ENCODE peak calls at places on chromosomes 1 and 21, in four cellular contexts. One of them, this sample, is unnamed.

GRCh38 chr1:23177438-23178380 is 9.1 kb upstream of the LUZP1 start:
- DNase-seq in left lung: peak; percentile 87
- DNase-seq in AG04450: no peak
- DNase-seq in endothelial cell: peak; percentile 94
- DNase-seq in this sample: no peak

GRCh38 chr1:202505356-202505755 is 156.9 kb downstream of the PPP1R12B start:
- DNase-seq in left lung: no peak
- DNase-seq in AG04450: peak; percentile 75
- DNase-seq in endothelial cell: no peak
- DNase-seq in this sample: peak; percentile 42

GRCh38 chr1:244090645-244091044 is 39.6 kb downstream of the ZBTB18 start:
- DNase-seq in left lung: no peak
- DNase-seq in AG04450: no peak
- DNase-seq in endothelial cell: no peak
- DNase-seq in this sample: no peak

GRCh38 chr1:18893120-18893519 is 9.2 kb downstream of the ALDH4A1 start:
- DNase-seq in left lung: no peak
- DNase-seq in AG04450: no peak
- DNase-seq in endothelial cell: no peak
- DNase-seq in this sample: no peak

GRCh38 chr1:83545450-83545849 is 453.5 kb downstream of the TTLL7 start:
- DNase-seq in left lung: no peak
- DNase-seq in AG04450: no peak
- DNase-seq in endothelial cell: peak; percentile 11
- DNase-seq in this sample: no peak

GRCh38 chr1:110515896-110516295 is 3.1 kb downstream of the KCNA10 start:
- DNase-seq in left lung: no peak
- DNase-seq in AG04450: no peak
- DNase-seq in endothelial cell: no peak
- DNase-seq in this sample: no peak

GRCh38 chr1:55774446-55774845 is 559.3 kb upstream of the USP24 start:
- DNase-seq in left lung: no peak
- DNase-seq in AG04450: no peak
- DNase-seq in endothelial cell: no peak
- DNase-seq in this sample: no peak

GRCh38 chr21:36579898-36580297 is 100.0 kb upstream of the CLDN14 start:
- DNase-seq in left lung: no peak
- DNase-seq in AG04450: no peak
- DNase-seq in endothelial cell: no peak
- DNase-seq in this sample: no peak

GRCh38 chr21:28423521-28423920 is 569.2 kb downstream of the LTN1 start:
- DNase-seq in left lung: no peak
- DNase-seq in AG04450: no peak
- DNase-seq in endothelial cell: no peak
- DNase-seq in this sample: no peak

GRCh38 chr1:160171352-160171751 is 19.0 kb upstream of the CASQ1 start:
- DNase-seq in left lung: no peak
- DNase-seq in AG04450: no peak
- DNase-seq in endothelial cell: no peak
- DNase-seq in this sample: no peak

GRCh38 chr1:61322769-61323168 is 240.4 kb downstream of the NFIA start:
- DNase-seq in left lung: no peak
- DNase-seq in AG04450: no peak
- DNase-seq in endothelial cell: no peak
- DNase-seq in this sample: no peak

GRCh38 chr1:201795066-201795465 is 33.9 kb upstream of the IPO9 start:
- DNase-seq in left lung: no peak
- DNase-seq in AG04450: no peak
- DNase-seq in endothelial cell: no peak
- DNase-seq in this sample: no peak

GRCh38 chr1:7248402-7248805 is 463.1 kb downstream of the CAMTA1 start:
- DNase-seq in left lung: no peak
- DNase-seq in AG04450: no peak
- DNase-seq in endothelial cell: no peak
- DNase-seq in this sample: no peak

GRCh38 chr1:194889310-194889709 is 1702.9 kb upstream of the B3GALT2 start:
- DNase-seq in left lung: peak; percentile 27
- DNase-seq in AG04450: no peak
- DNase-seq in endothelial cell: no peak
- DNase-seq in this sample: no peak

GRCh38 chr1:153805042-153805745 is 30.0 kb downstream of the SLC27A3 start:
- DNase-seq in left lung: no peak
- DNase-seq in AG04450: peak; percentile 21
- DNase-seq in endothelial cell: no peak
- DNase-seq in this sample: peak; percentile 45

DNA sequence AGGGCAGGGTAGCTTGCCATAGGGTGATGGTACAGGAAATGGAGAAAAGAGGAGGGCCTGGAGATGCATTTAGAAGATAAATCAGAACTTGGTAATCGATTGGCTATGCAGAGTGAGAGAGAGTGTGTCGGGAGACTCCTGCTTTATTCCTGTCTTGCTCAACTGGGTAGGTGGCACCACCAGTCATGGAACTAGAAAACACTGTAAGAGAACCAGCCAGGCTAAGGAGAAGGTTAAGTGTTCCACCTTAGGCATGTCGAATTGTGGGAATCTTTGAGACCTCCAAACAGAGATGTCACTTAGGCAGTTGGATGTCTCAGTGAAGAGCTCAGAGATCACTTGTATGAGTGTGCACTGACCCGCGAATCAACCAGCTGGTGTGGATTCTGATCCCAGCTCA is 28.7 kb upstream of the RD3 start:
- DNase-seq in left lung: no peak
- DNase-seq in AG04450: no peak
- DNase-seq in endothelial cell: no peak
- DNase-seq in this sample: no peak
- TF ChIP-seq CTCF in left lung: no peak
- TF ChIP-seq CTCF in AG04450: peak; percentile 18
- TF ChIP-seq CTCF in endothelial cell: no peak
- TF ChIP-seq CTCF in this sample: no peak

DNA sequence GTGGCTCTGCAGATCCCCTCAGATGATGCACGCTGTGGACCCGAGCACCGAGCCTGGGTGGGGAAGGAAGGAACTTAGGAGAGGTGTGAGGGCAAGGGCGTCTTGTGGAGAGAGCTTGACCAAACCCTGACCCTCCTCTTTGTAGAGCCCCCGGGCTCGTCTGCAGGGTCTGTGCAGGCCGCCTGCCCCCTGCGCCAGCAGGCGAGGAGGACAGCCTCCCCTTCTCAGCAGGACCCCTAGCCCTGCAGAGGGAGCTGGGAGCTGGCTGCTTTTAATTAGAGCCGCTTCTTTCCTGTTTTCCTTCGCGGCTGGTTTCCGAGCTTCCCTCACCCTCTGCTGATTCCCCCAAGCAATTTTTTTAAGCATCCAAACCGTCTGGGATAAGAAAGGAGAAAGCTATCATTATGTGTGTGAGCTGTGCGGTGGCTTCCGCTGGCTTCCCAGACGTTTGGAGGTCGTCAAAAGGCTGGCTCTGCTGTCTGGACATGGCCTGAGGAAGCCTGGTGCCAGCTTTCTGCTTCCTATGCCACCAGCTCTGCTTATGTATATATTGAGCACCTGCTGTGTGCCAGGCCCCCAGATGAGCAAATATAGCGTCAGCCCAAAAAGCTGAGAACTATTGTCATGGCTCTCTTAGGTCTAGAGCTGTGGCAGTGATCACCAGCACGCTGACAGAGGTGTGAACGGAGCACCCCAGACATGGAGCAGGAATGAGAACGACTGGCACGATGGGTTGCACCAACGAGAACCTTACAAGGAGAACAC is 160.2 kb upstream of the IRF2BP2 start:
- DNase-seq in left lung: no peak
- DNase-seq in AG04450: no peak
- DNase-seq in endothelial cell: no peak
- DNase-seq in this sample: no peak
- TF ChIP-seq CTCF in left lung: no peak
- TF ChIP-seq CTCF in AG04450: no peak
- TF ChIP-seq CTCF in endothelial cell: no peak
- TF ChIP-seq CTCF in this sample: no peak

GRCh38 chr1:87451229-87451900 is 122.7 kb downstream of the LMO4 start:
- DNase-seq in left lung: no peak
- DNase-seq in AG04450: peak; percentile 7
- DNase-seq in endothelial cell: no peak
- DNase-seq in this sample: no peak

GRCh38 chr1:87449348-87449963 is 120.8 kb downstream of the LMO4 start:
- DNase-seq in left lung: no peak
- DNase-seq in AG04450: no peak
- DNase-seq in endothelial cell: no peak
- DNase-seq in this sample: no peak

GRCh38 chr1:87450136-87450535 is 121.5 kb downstream of the LMO4 start:
- DNase-seq in left lung: no peak
- DNase-seq in AG04450: no peak
- DNase-seq in endothelial cell: no peak
- DNase-seq in this sample: no peak

GRCh38 chr1:87452648-87453047 is 124.0 kb downstream of the LMO4 start:
- DNase-seq in left lung: no peak
- DNase-seq in AG04450: no peak
- DNase-seq in endothelial cell: no peak
- DNase-seq in this sample: no peak

DNA sequence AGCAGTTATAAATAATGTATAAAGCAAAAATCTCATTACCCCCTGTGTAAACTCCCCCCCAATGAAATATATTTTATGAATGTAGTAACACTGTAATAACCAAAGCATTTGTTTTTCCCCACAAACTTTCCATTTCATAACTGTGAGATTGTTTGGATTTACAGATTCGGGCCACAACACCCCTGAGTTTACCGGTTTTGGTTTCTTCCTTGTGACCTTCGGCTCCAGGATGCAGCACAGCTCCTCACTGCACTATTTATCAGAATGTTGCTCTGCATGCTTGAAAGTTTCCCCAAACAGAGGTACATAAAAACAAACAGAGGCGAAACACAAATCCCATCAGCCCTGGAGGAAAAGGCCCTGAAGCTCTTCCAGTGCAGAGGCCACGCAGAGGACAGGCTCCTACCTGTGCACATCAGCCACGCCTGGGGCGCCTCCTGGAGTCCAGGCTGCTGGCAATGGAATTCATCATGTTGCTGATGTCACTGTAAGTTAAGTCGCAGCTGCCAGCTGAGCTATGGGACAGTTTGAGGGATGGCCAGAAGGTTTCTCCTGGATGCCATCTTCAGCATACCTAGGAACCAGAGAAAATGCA is 122.0 kb downstream of the LMO4 start:
- DNase-seq in left lung: no peak
- DNase-seq in AG04450: no peak
- DNase-seq in endothelial cell: no peak
- DNase-seq in this sample: no peak
- TF ChIP-seq CTCF in left lung: no peak
- TF ChIP-seq CTCF in AG04450: no peak
- TF ChIP-seq CTCF in endothelial cell: no peak
- TF ChIP-seq CTCF in this sample: no peak

DNA sequence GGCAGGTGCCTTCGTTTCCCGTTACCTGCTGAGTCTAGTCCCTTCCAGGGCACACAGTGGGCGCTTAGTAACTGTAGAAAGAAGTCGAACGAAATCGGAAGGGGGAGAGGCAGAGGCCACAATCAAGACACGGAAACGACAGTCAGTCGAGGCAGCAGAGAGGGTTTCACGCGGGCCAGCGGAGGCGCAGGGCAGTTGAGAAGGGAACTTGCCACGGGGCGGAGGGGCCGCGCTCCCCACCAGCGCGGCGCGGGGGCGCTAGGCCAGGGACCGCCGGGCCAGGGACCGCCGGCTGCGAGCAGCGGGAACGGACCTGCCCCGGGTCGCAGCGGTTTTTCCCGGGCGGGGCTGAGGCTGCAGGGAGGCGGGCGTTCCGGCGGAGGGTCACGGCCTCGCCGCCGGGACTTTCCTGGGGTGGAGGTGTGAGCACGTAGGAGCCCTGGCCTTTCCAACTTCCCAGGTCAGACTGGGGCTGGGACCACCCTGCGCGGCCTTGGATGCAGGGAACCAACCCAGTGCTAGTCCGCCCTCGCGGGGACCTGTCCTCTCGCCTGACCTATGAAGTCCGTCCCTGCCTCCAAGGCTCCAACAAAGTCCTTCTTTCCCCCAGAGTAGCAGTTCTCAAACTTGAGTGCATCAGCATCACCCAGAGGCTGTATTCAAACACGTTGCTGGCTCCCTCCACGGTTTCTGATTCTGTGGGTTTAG is 150.1 kb upstream of the FGGY start:
- DNase-seq in left lung: peak; percentile 86
- DNase-seq in AG04450: no peak
- DNase-seq in endothelial cell: peak; percentile 59
- DNase-seq in this sample: no peak
- TF ChIP-seq CTCF in left lung: no peak
- TF ChIP-seq CTCF in AG04450: no peak
- TF ChIP-seq CTCF in endothelial cell: no peak
- TF ChIP-seq CTCF in this sample: peak; percentile 21

DNA sequence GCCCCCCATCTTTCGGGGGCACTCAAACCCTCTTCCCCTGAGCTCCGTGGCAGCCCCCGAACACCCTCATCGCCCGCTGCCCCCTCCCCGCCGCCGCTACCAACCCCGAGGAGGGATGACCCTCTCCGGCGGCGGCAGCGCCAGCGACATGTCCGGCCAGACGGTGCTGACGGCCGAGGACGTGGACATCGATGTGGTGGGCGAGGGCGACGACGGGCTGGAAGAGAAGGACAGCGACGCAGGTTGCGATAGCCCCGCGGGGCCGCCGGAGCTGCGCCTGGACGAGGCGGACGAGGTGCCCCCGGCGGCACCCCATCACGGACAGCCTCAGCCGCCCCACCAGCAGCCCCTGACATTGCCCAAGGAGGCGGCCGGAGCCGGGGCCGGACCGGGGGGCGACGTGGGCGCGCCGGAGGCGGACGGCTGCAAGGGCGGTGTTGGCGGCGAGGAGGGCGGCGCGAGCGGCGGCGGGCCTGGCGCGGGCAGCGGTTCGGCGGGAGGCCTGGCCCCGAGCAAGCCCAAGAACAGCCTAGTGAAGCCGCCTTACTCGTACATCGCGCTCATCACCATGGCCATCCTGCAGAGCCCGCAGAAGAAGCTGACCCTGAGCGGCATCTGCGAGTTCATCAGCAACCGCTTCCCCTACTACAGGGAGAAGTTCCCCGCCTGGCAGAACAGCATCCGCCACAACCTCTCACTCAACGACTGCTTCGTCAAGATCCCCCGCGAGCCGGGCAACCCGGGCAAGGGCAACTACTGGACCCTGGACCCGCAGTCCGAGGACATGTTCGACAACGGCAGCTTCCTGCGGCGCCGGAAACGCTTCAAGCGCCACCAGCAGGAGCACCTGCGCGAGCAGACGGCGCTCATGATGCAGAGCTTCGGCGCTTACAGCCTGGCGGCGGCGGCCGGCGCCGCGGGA is 838 bp downstream of the FOXD3 start:
- DNase-seq in left lung: peak; percentile 85
- DNase-seq in AG04450: no peak
- DNase-seq in endothelial cell: peak; percentile 38
- DNase-seq in this sample: no peak
- TF ChIP-seq CTCF in left lung: no peak
- TF ChIP-seq CTCF in AG04450: no peak
- TF ChIP-seq CTCF in endothelial cell: no peak
- TF ChIP-seq CTCF in this sample: no peak